ENCODE peak calls at places on chromosomes 5 and 9, in six cellular contexts. M is lung, F is A549, W is astrocyte, Q is heart right ventricle, A is PC-9. G is an unnamed sample. For H3K4me1, the result is how much of the 10 kb centered on the place peaks cover.

GRCh38 chr5:150186796-150187356 is 3.0 kb upstream of the SLC6A7 start:
- DNase-seq in M (no peak), F (no peak), W (no peak), Q (no peak), A (no peak), G (no peak)

GRCh38 chr9:130938652-130939404 is at the start of gene FIBCD1:
- DNase-seq in M (no peak), F (peak), W (peak), Q (no peak), A (peak), G (no peak)

GRCh38 chr9:126125177-126125576 is 201.5 kb upstream of the MVB12B start:
- DNase-seq in M (peak), F (no peak), W (no peak), Q (no peak), A (no peak), G (no peak)

GRCh38 chr5:134798468-134798867 is 39.9 kb downstream of the DDX46 start:
- DNase-seq in M (no peak), F (no peak), W (no peak), Q (no peak), A (no peak), G (no peak)

GRCh38 chr5:87944553-87945320 is 323.9 kb downstream of the TMEM161B start:
- DNase-seq in M (no peak), F (no peak), W (peak), Q (peak), A (no peak), G (no peak)

GRCh38 chr5:174724484-174725260 is at the start of gene MSX2:
- DNase-seq in M (peak), F (peak), W (peak), Q (peak), A (no peak), G (peak)

GRCh38 chr5:151295138-151295537 is 8.4 kb downstream of the SLC36A3 start:
- DNase-seq in M (no peak), F (no peak), W (no peak), Q (no peak), A (no peak), G (no peak)

GRCh38 chr5:124126504-124127240 is 614.7 kb downstream of the CSNK1G3 start:
- DNase-seq in M (no peak), F (no peak), W (no peak), Q (no peak), A (no peak), G (no peak)

GRCh38 chr9:92747459-92748232 is 17.0 kb downstream of the BICD2 start:
- DNase-seq in M (no peak), F (no peak), W (peak), Q (no peak), A (peak), G (no peak)

GRCh38 chr9:37970301-37971106 is 66.6 kb upstream of the SLC25A51 start:
- DNase-seq in M (no peak), F (no peak), W (no peak), Q (no peak), A (no peak), G (no peak)

GRCh38 chr9:37968228-37968672 is 64.3 kb upstream of the SLC25A51 start:
- DNase-seq in M (no peak), F (peak), W (peak), Q (no peak), A (no peak), G (no peak)

GRCh38 chr9:37969130-37969529 is 65.2 kb upstream of the SLC25A51 start:
- DNase-seq in M (no peak), F (peak), W (peak), Q (peak), A (no peak), G (no peak)

GRCh38 chr9:37971107-37971459 is 67.2 kb upstream of the SLC25A51 start:
- DNase-seq in M (no peak), F (no peak), W (peak), Q (no peak), A (no peak), G (no peak)

DNA sequence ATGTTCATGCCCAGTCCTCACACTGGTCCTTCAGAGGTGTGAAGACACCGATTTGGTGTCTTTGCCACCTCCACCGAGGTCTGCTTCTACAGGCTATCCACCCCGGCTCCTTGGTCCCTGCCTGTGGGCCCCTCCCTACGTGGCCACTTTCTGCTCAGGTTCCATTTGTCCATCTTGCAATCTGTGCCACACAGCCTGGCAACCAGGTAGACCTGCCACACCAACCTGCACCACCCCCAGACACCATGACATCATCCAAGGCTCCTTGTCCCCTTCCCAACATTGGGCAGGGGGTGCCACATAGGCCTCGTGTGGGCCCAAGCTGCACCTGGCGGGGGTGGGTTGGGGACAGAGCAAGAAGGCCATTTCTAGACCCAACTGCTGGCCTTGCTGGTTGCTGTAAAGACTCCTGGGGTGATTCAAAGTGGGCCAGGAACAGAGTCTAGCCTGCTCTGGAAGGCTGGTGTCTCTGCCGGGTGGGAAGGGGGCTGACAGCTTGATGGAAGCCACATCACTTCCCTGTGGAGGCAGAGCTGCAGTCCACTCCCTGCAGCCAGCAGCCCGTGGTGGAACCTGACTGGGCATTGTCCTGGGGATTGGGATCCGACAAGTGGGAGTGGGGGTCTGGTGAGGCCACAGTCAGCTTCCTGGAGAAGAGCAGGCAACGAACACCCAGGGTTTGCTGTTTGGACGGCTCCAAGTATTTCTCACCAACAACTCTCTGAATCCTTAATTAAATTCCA is 65.8 kb upstream of the SLC25A51 start:
- DNase-seq in M (no peak), F (no peak), W (no peak), Q (no peak), A (no peak), G (no peak)
- H3K4me1 ChIP-seq in M (under half), F (half or more), W (half or more), Q (under half), A (half or more), G (under half)

GRCh38 chr9:6415266-6415665 is 2.3 kb downstream of the UHRF2 start:
- DNase-seq in M (no peak), F (no peak), W (no peak), Q (no peak), A (no peak), G (no peak)
- H3K4me1 ChIP-seq in M (under half), F (under half), W (under half), Q (under half), A (under half), G (under half)

GRCh38 chr9:121717141-121717749 is 65.8 kb downstream of the DAB2IP start:
- DNase-seq in M (no peak), F (no peak), W (no peak), Q (no peak), A (no peak), G (no peak)

GRCh38 chr9:121714873-121715272 is 63.4 kb downstream of the DAB2IP start:
- DNase-seq in M (no peak), F (no peak), W (no peak), Q (no peak), A (no peak), G (no peak)

GRCh38 chr9:121711281-121711680 is 59.8 kb downstream of the DAB2IP start:
- DNase-seq in M (no peak), F (no peak), W (no peak), Q (no peak), A (no peak), G (no peak)

GRCh38 chr9:121713400-121714070 is 62.1 kb downstream of the DAB2IP start:
- DNase-seq in M (no peak), F (no peak), W (no peak), Q (no peak), A (no peak), G (no peak)

DNA sequence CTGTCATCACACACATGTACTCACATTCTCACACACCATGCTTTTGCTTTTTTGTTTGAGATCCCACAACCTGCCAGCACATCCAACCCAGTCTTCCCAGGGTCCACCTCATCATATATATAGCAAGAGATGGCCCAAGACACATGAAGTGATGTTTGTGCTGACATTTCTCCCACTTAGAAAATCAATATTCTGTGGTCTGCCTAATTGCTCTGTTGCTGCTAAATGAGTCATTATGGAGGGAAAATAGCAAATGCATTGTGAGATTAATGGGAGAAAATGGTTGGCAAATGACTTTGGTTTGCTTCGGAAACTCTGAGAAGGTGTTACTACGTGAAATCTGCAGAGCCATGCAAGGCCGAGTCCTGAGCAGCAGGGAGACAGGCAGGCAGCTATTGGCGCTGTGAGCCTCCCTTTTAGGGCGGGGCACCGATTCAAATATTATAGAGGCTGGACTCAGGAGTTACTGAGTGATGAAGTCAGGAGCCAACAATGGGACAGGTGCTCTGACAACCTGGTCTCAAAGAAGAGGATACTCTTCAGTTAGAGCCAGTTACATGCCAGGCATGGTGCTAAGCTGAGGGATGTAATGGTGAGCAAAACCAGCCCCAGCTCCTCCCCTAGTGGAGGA is 62.8 kb downstream of the DAB2IP start:
- DNase-seq in M (no peak), F (no peak), W (no peak), Q (no peak), A (no peak), G (no peak)
- H3K4me1 ChIP-seq in M (under half), F (under half), W (under half), Q (under half), A (under half), G (half or more)

DNA sequence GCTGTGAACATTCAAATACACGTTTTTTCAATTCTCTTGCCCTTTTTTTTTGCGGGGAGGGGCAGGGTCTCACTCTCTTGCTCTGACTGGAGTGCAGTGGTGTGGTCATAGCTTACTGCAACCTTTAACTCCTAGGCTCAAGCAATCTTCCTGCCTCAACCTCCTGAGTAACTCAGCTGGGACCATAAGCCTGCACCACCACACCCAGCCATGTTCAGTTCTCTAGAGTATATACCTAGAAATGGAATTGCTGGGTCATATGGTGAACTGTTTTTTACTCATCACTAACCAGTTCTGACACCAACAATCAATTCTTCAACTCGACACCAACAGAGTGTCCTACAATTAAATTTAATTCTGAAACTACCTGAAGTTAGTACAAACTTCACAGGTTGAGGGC is 85.5 kb upstream of the ZNF169 start:
- DNase-seq in M (no peak), F (no peak), W (no peak), Q (no peak), A (no peak), G (no peak)
- H3K4me1 ChIP-seq in M (under half), F (half or more), W (under half), Q (half or more), A (under half), G (half or more)

DNA sequence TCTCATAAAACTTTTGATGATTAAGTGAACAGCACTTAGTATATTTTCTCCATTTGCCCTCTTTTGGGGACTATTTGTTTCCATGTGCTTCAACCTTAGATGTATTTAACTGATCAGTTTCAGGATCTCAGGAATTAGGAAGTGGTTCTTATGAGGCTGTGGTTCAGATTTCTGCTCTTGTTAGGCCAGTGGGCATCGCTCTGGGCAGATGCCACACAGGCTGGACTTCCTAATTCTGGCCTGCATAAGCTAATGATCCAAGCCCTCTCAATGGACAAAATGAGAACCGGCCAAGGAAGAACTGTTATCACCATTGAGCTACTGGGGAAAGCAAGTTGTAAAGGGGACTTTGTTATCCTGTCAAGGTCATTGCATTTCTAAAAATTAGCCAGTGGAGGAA is 6.9 kb downstream of the ARHGAP26 start:
- DNase-seq in M (no peak), F (no peak), W (no peak), Q (no peak), A (no peak), G (no peak)
- H3K4me1 ChIP-seq in M (under half), F (under half), W (under half), Q (half or more), A (under half), G (under half)

DNA sequence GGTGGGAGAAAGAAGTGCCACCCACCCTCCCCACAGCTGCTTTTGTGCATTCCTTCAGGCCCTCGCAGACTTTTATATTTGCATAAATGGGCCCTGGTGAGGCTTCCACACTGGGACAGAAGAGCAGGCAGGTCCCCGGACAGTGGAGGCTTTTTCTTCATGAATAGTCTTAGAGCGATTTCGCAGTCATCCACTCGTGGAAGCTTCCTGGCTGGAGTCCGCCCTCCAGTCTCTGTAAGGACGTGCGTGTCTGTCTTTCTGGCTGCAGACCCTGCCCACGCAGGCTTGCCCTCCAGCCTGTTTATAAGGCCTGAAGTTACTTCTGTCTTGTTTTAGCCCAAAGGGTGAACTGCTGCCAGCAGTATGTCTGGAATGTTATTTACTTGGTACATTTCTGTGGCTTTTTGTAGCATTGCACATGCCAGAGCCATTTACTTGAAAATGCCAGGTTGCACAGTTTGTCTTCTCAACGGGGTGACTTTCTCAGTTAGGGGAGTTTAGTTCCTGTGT is 195.7 kb downstream of the AOPEP start:
- DNase-seq in M (peak), F (no peak), W (peak), Q (no peak), A (peak), G (peak)
- H3K4me1 ChIP-seq in M (under half), F (half or more), W (under half), Q (under half), A (half or more), G (under half)

DNA sequence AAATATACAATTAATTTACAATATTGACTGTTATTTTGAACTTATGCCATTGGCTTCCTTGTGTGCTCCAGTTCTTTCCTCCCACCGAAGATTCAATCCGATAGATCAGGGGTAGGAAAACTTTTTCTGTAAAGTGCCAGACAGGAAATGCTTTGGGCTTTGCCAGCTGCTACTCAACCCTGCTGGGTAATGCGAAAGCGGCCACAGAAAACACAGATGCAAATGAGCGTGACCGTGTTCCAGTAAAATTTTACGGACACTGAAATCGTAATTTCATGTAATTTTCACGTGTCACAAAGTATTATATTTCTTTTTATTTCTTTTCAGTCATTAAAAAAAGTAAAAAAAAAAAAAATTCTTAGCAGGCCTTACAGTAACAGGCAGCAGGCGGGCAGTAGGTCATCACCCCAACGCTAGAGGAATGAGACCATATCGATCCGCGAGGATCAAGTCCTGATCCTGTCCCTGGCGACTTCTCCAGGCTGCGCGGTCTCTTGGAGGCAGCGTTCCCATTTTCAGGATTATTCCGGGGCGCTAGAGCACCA is 604 bp downstream of the NMRK1 start:
- DNase-seq in M (peak), F (peak), W (peak), Q (no peak), A (peak), G (peak)
- H3K4me1 ChIP-seq in M (under half), F (under half), W (under half), Q (under half), A (under half), G (under half)

GRCh38 chr5:177474094-177474493 is 660 bp upstream of the DBN1 start:
- DNase-seq in M (no peak), F (no peak), W (no peak), Q (no peak), A (no peak), G (no peak)
- H3K4me1 ChIP-seq in M (under half), F (half or more), W (half or more), Q (under half), A (under half), G (under half)

G was measured in gastrocnemius medialis.